ENCODE peak calls at places on chromosome X, in eight cellular contexts. One of them, this sample, is unnamed.

GRCh38 chrX:16552546-16552945 is 97.4 kb upstream of the S100G start:
- DNase-seq in NCI-H446 treated with DMSO at 0.1 percent for 48 hours: no peak
- DNase-seq in naive thymus-derived CD4-positive, alpha-beta T cell: no peak
- DNase-seq in pancreas: no peak
- DNase-seq in cerebellum: no peak
- DNase-seq in activated CD4-positive, alpha-beta T cell treated with anti-CD3 and anti-CD28 coated beads, Interleukin-2, amount 50 U/mL, for 24 hours: no peak
- DNase-seq in NCI-H2029 treated with DMSO at 0.1 percent for 48 hours: no peak
- DNase-seq in activated naive CD4-positive, alpha-beta T cell treated with Interleukin-2 at 50 U/mL for 16 hours: no peak
- DNase-seq in this sample: no peak

GRCh38 chrX:56564921-56565861 is 1.8 kb downstream of the UBQLN2 start:
- DNase-seq in NCI-H2029 treated with DMSO at 0.1 percent for 48 hours: no peak
- DNase-seq in pancreas: no peak
- DNase-seq in NCI-H446 treated with DMSO at 0.1 percent for 48 hours: no peak
- DNase-seq in activated naive CD4-positive, alpha-beta T cell treated with Interleukin-2 at 50 U/mL for 16 hours: peak
- DNase-seq in cerebellum: no peak
- DNase-seq in naive thymus-derived CD4-positive, alpha-beta T cell: no peak
- DNase-seq in activated CD4-positive, alpha-beta T cell treated with anti-CD3 and anti-CD28 coated beads, Interleukin-2, amount 50 U/mL, for 24 hours: no peak
- DNase-seq in this sample: no peak

GRCh38 chrX:24542756-24543155 is 77.7 kb downstream of the PDK3 start:
- DNase-seq in naive thymus-derived CD4-positive, alpha-beta T cell: no peak
- DNase-seq in activated CD4-positive, alpha-beta T cell treated with anti-CD3 and anti-CD28 coated beads, Interleukin-2, amount 50 U/mL, for 24 hours: no peak
- DNase-seq in NCI-H446 treated with DMSO at 0.1 percent for 48 hours: no peak
- DNase-seq in NCI-H2029 treated with DMSO at 0.1 percent for 48 hours: no peak
- DNase-seq in activated naive CD4-positive, alpha-beta T cell treated with Interleukin-2 at 50 U/mL for 16 hours: no peak
- DNase-seq in cerebellum: no peak
- DNase-seq in pancreas: no peak
- DNase-seq in this sample: no peak

GRCh38 chrX:10983526-10983925 is 127.6 kb upstream of the HCCS start:
- DNase-seq in NCI-H446 treated with DMSO at 0.1 percent for 48 hours: no peak
- DNase-seq in cerebellum: no peak
- DNase-seq in NCI-H2029 treated with DMSO at 0.1 percent for 48 hours: no peak
- DNase-seq in activated CD4-positive, alpha-beta T cell treated with anti-CD3 and anti-CD28 coated beads, Interleukin-2, amount 50 U/mL, for 24 hours: no peak
- DNase-seq in activated naive CD4-positive, alpha-beta T cell treated with Interleukin-2 at 50 U/mL for 16 hours: no peak
- DNase-seq in pancreas: no peak
- DNase-seq in naive thymus-derived CD4-positive, alpha-beta T cell: no peak
- DNase-seq in this sample: no peak

GRCh38 chrX:129472116-129472515 is 51.2 kb downstream of the SMARCA1 start:
- DNase-seq in activated naive CD4-positive, alpha-beta T cell treated with Interleukin-2 at 50 U/mL for 16 hours: no peak
- DNase-seq in NCI-H2029 treated with DMSO at 0.1 percent for 48 hours: no peak
- DNase-seq in naive thymus-derived CD4-positive, alpha-beta T cell: no peak
- DNase-seq in pancreas: no peak
- DNase-seq in activated CD4-positive, alpha-beta T cell treated with anti-CD3 and anti-CD28 coated beads, Interleukin-2, amount 50 U/mL, for 24 hours: no peak
- DNase-seq in cerebellum: no peak
- DNase-seq in NCI-H446 treated with DMSO at 0.1 percent for 48 hours: no peak
- DNase-seq in this sample: no peak

GRCh38 chrX:85244411-85245210 is 820 bp downstream of the ZNF711 start:
- DNase-seq in NCI-H2029 treated with DMSO at 0.1 percent for 48 hours: peak
- DNase-seq in cerebellum: peak
- DNase-seq in activated CD4-positive, alpha-beta T cell treated with anti-CD3 and anti-CD28 coated beads, Interleukin-2, amount 50 U/mL, for 24 hours: no peak
- DNase-seq in pancreas: no peak
- DNase-seq in naive thymus-derived CD4-positive, alpha-beta T cell: no peak
- DNase-seq in NCI-H446 treated with DMSO at 0.1 percent for 48 hours: peak
- DNase-seq in activated naive CD4-positive, alpha-beta T cell treated with Interleukin-2 at 50 U/mL for 16 hours: no peak
- DNase-seq in this sample: no peak

GRCh38 chrX:23127586-23127985 is 127.8 kb downstream of the DDX53 start:
- DNase-seq in activated naive CD4-positive, alpha-beta T cell treated with Interleukin-2 at 50 U/mL for 16 hours: no peak
- DNase-seq in cerebellum: peak
- DNase-seq in naive thymus-derived CD4-positive, alpha-beta T cell: no peak
- DNase-seq in NCI-H2029 treated with DMSO at 0.1 percent for 48 hours: peak
- DNase-seq in NCI-H446 treated with DMSO at 0.1 percent for 48 hours: peak
- DNase-seq in activated CD4-positive, alpha-beta T cell treated with anti-CD3 and anti-CD28 coated beads, Interleukin-2, amount 50 U/mL, for 24 hours: no peak
- DNase-seq in pancreas: no peak
- DNase-seq in this sample: no peak

GRCh38 chrX:15946783-15947550 is 92.4 kb upstream of the AP1S2 start:
- DNase-seq in cerebellum: no peak
- DNase-seq in activated naive CD4-positive, alpha-beta T cell treated with Interleukin-2 at 50 U/mL for 16 hours: no peak
- DNase-seq in NCI-H446 treated with DMSO at 0.1 percent for 48 hours: no peak
- DNase-seq in naive thymus-derived CD4-positive, alpha-beta T cell: no peak
- DNase-seq in NCI-H2029 treated with DMSO at 0.1 percent for 48 hours: no peak
- DNase-seq in activated CD4-positive, alpha-beta T cell treated with anti-CD3 and anti-CD28 coated beads, Interleukin-2, amount 50 U/mL, for 24 hours: no peak
- DNase-seq in pancreas: no peak
- DNase-seq in this sample: no peak

GRCh38 chrX:154531626-154532025 is 15.0 kb downstream of the G6PD start:
- DNase-seq in naive thymus-derived CD4-positive, alpha-beta T cell: no peak
- DNase-seq in activated naive CD4-positive, alpha-beta T cell treated with Interleukin-2 at 50 U/mL for 16 hours: no peak
- DNase-seq in NCI-H446 treated with DMSO at 0.1 percent for 48 hours: no peak
- DNase-seq in cerebellum: no peak
- DNase-seq in pancreas: no peak
- DNase-seq in activated CD4-positive, alpha-beta T cell treated with anti-CD3 and anti-CD28 coated beads, Interleukin-2, amount 50 U/mL, for 24 hours: no peak
- DNase-seq in NCI-H2029 treated with DMSO at 0.1 percent for 48 hours: no peak
- DNase-seq in this sample: no peak

GRCh38 chrX:39261446-39262147 is 460.3 kb downstream of the MID1IP1 start:
- DNase-seq in activated naive CD4-positive, alpha-beta T cell treated with Interleukin-2 at 50 U/mL for 16 hours: peak
- DNase-seq in cerebellum: peak
- DNase-seq in pancreas: no peak
- DNase-seq in activated CD4-positive, alpha-beta T cell treated with anti-CD3 and anti-CD28 coated beads, Interleukin-2, amount 50 U/mL, for 24 hours: peak
- DNase-seq in naive thymus-derived CD4-positive, alpha-beta T cell: no peak
- DNase-seq in NCI-H2029 treated with DMSO at 0.1 percent for 48 hours: peak
- DNase-seq in NCI-H446 treated with DMSO at 0.1 percent for 48 hours: no peak
- DNase-seq in this sample: peak

GRCh38 chrX:52923781-52924241 is 26.7 kb downstream of the FAM156B start:
- DNase-seq in activated CD4-positive, alpha-beta T cell treated with anti-CD3 and anti-CD28 coated beads, Interleukin-2, amount 50 U/mL, for 24 hours: no peak
- DNase-seq in pancreas: no peak
- DNase-seq in NCI-H446 treated with DMSO at 0.1 percent for 48 hours: no peak
- DNase-seq in cerebellum: peak
- DNase-seq in NCI-H2029 treated with DMSO at 0.1 percent for 48 hours: no peak
- DNase-seq in activated naive CD4-positive, alpha-beta T cell treated with Interleukin-2 at 50 U/mL for 16 hours: no peak
- DNase-seq in naive thymus-derived CD4-positive, alpha-beta T cell: no peak
- DNase-seq in this sample: no peak